ENCODE peak calls at places on chromosomes 1 and 21, in six cellular contexts. P, O, M, W, T and G are unnamed samples.

GRCh38 chr1:41823453-41823852 is 95.3 kb downstream of the HIVEP3 start:
- DNase-seq in T (no peak), O (peak), P (no peak), W (peak), M (no peak), G (peak)

GRCh38 chr1:97337250-97338030 is 583.4 kb downstream of the DPYD start:
- DNase-seq in W (peak), P (no peak), T (no peak), O (no peak), M (no peak), G (no peak)

GRCh38 chr1:214683596-214683995 is 80.6 kb downstream of the CENPF start:
- DNase-seq in W (no peak), O (peak), T (no peak), P (no peak), M (no peak), G (no peak)

GRCh38 chr1:42267904-42268303 is 67.1 kb downstream of the FOXJ3 start:
- DNase-seq in T (no peak), P (no peak), W (no peak), O (no peak), M (no peak), G (no peak)

GRCh38 chr1:227432181-227432535 is 113.9 kb upstream of the CDC42BPA start:
- DNase-seq in O (no peak), W (no peak), T (no peak), M (no peak), P (no peak), G (no peak)

GRCh38 chr1:246081138-246081702 is 425.9 kb downstream of the SMYD3 start:
- DNase-seq in M (no peak), O (no peak), P (no peak), T (no peak), W (no peak), G (no peak)

GRCh38 chr1:93625582-93626327 is 55.9 kb downstream of the BCAR3 start:
- DNase-seq in P (no peak), T (no peak), O (peak), M (peak), W (no peak), G (no peak)

GRCh38 chr21:32772281-32773047 is 909 bp upstream of the PAXBP1 start:
- DNase-seq in P (peak), O (peak), M (peak), T (no peak), W (peak), G (peak)

GRCh38 chr1:57295326-57295725 is 128.5 kb downstream of the DAB1 start:
- DNase-seq in P (no peak), W (no peak), O (no peak), M (no peak), T (no peak), G (no peak)

GRCh38 chr1:5720936-5721335 is 271.3 kb downstream of the NPHP4 start:
- DNase-seq in T (no peak), W (no peak), M (no peak), P (no peak), O (no peak), G (no peak)

GRCh38 chr1:50880373-50880772 is 79.7 kb downstream of the FAF1 start:
- DNase-seq in W (no peak), O (no peak), T (no peak), M (no peak), P (no peak), G (no peak)

GRCh38 chr1:23592209-23592905 is 33.1 kb upstream of the ID3 start:
- DNase-seq in P (no peak), O (no peak), W (peak), M (no peak), T (no peak), G (no peak)

GRCh38 chr1:235779770-235780169 is 86.9 kb downstream of the LYST start:
- DNase-seq in T (no peak), P (no peak), O (no peak), M (no peak), W (no peak), G (no peak)

GRCh38 chr1:193104906-193105820 is at the start of gene GLRX2:
- DNase-seq in W (peak), O (peak), P (peak), M (peak), T (peak), G (peak)

GRCh38 chr1:248824701-248825100 is 1.0 kb downstream of the SH3BP5L start:
- DNase-seq in W (no peak), M (no peak), P (no peak), T (no peak), O (no peak), G (no peak)

GRCh38 chr1:145961109-145961424 is 3.2 kb upstream of the LIX1L start:
- DNase-seq in P (no peak), T (no peak), W (no peak), O (no peak), M (no peak), G (no peak)

GRCh38 chr1:28982198-28982597 is 67.8 kb downstream of the EPB41 start:
- DNase-seq in T (no peak), P (no peak), M (no peak), O (no peak), W (no peak), G (no peak)

GRCh38 chr21:18772404-18772803 is 368.8 kb upstream of the TMPRSS15 start:
- DNase-seq in W (no peak), P (no peak), T (no peak), M (no peak), O (no peak), G (no peak)

GRCh38 chr21:44312716-44313115 is 12.9 kb downstream of the PFKL start:
- DNase-seq in O (no peak), T (no peak), P (no peak), M (no peak), W (no peak), G (no peak)

GRCh38 chr21:45420061-45420521 is 15.1 kb downstream of the COL18A1 start:
- DNase-seq in T (no peak), M (no peak), O (no peak), P (no peak), W (peak), G (peak)

GRCh38 chr1:19762175-19762779 is 37.4 kb downstream of the TMCO4 start:
- DNase-seq in M (no peak), T (peak), P (peak), O (peak), W (peak), G (no peak)

GRCh38 chr1:147080013-147080661 is 92.1 kb downstream of the PRKAB2 start:
- DNase-seq in T (no peak), O (peak), W (no peak), P (no peak), M (no peak), G (no peak)

GRCh38 chr1:163583782-163584181 is 262.0 kb downstream of the NUF2 start:
- DNase-seq in W (no peak), T (no peak), M (no peak), P (no peak), O (no peak), G (no peak)

GRCh38 chr1:10644307-10645128 is 151.9 kb downstream of the CASZ1 start:
- DNase-seq in M (no peak), T (no peak), O (no peak), W (no peak), P (no peak), G (no peak)

GRCh38 chr1:188476606-188477005 is 1647.9 kb downstream of the PLA2G4A start:
- DNase-seq in O (no peak), W (no peak), M (no peak), T (no peak), P (no peak), G (no peak)

GRCh38 chr1:3372317-3372716 is 82.1 kb upstream of the ARHGEF16 start:
- DNase-seq in T (no peak), P (no peak), O (no peak), W (no peak), M (no peak), G (no peak)

GRCh38 chr1:38034871-38035270 is 11.7 kb downstream of the POU3F1 start:
- DNase-seq in T (no peak), O (no peak), W (no peak), P (no peak), M (no peak), G (no peak)

GRCh38 chr1:55724551-55725325 is 509.6 kb upstream of the USP24 start:
- DNase-seq in M (peak), O (no peak), T (no peak), W (no peak), P (no peak), G (no peak)

GRCh38 chr1:80445021-80445420 is 1355.7 kb upstream of the ADGRL2 start:
- DNase-seq in T (no peak), M (no peak), P (no peak), O (peak), W (no peak), G (no peak)

GRCh38 chr1:248825909-248826760 is at the start of gene SH3BP5L:
- DNase-seq in P (peak), T (peak), O (peak), M (peak), W (peak), G (peak)

GRCh38 chr1:233587958-233588799 is 25.7 kb upstream of the KCNK1 start:
- DNase-seq in P (no peak), T (no peak), W (peak), O (peak), M (no peak), G (no peak)

GRCh38 chr21:37531402-37532042 is 164.9 kb downstream of the DYRK1A start:
- DNase-seq in O (no peak), P (no peak), T (no peak), W (peak), M (no peak), G (peak)

GRCh38 chr1:172398193-172398592 is 22.3 kb upstream of the C1orf105 start:
- DNase-seq in T (no peak), W (peak), O (no peak), M (no peak), P (no peak), G (no peak)

GRCh38 chr1:84920159-84920558 is 27.2 kb upstream of the LPAR3 start:
- DNase-seq in W (no peak), P (no peak), O (no peak), T (no peak), M (no peak), G (no peak)

GRCh38 chr1:43442756-43443155 is 11.0 kb downstream of the HYI start:
- DNase-seq in W (no peak), M (no peak), O (no peak), T (no peak), P (no peak), G (no peak)

GRCh38 chr1:231612393-231613089 is 14.0 kb upstream of the DISC1 start:
- DNase-seq in P (no peak), T (no peak), O (no peak), M (no peak), W (peak), G (peak)

GRCh38 chr1:168803696-168804510 is 74.9 kb upstream of the DPT start:
- DNase-seq in M (no peak), T (no peak), P (no peak), O (peak), W (no peak), G (no peak)

GRCh38 chr1:23273450-23274133 is 56.3 kb upstream of the HTR1D start:
- DNase-seq in O (no peak), P (no peak), T (no peak), W (peak), M (peak), G (no peak)